ENCODE peak calls at places on chromosomes 1 and 21, in nine cellular contexts. J is WTC11, T is Calu3, P is astrocyte of the spinal cord, Z is H9, A is GM23338, K is nephron progenitor cell, F is progenitor cell of endocrine pancreas, Q is fibroblast of lung. S is an unnamed sample.
A peak's percentile ranks its signal among the peaks of the same experiment; 100 is the strongest.

GRCh38 chr1:230907472-230908205 is 39.3 kb upstream of the C1orf198 start:
- DNase-seq in J (no peak), Z (no peak), K (no peak), F (no peak), T (no peak), Q (no peak), P (no peak), A (no peak), S (no peak)

GRCh38 chr21:39034590-39035536 is 148.4 kb downstream of the PSMG1 start:
- DNase-seq in T (no peak), J (no peak), K (no peak), Z (no peak), Q (no peak), A (no peak), F (no peak), P (no peak), S (no peak)

GRCh38 chr1:193270996-193271395 is 84.6 kb upstream of the B3GALT2 start:
- DNase-seq in A (no peak), P (peak; percentile 85), K (no peak), Z (no peak), T (no peak), Q (peak; percentile 53), F (no peak), J (no peak), S (no peak)

GRCh38 chr1:15508700-15509487 is 15.1 kb downstream of the CASP9 start:
- DNase-seq in A (peak; percentile 95), Z (peak; percentile 94), T (no peak), F (no peak), K (no peak), J (peak; percentile 57), P (no peak), Q (no peak), S (no peak)

GRCh38 chr1:22457356-22457755 is 5.7 kb downstream of the ZBTB40 start:
- DNase-seq in F (no peak), J (no peak), A (no peak), K (no peak), P (no peak), Z (no peak), Q (peak; percentile 82), T (no peak), S (no peak)

GRCh38 chr21:46428987-46429710 is 29.5 kb upstream of the DIP2A start:
- DNase-seq in K (no peak), T (no peak), P (no peak), Q (no peak), Z (no peak), A (no peak), J (no peak), F (no peak), S (no peak)

GRCh38 chr21:31554511-31555022 is 104.9 kb upstream of the SOD1 start:
- DNase-seq in J (no peak), Q (no peak), T (peak; percentile 4), P (peak; percentile 63), F (no peak), Z (peak; percentile 63), A (peak; percentile 73), K (no peak), S (peak; percentile 44)

GRCh38 chr1:37073752-37074151 is 39.4 kb upstream of the GRIK3 start:
- DNase-seq in J (no peak), P (no peak), Q (no peak), T (no peak), F (no peak), A (no peak), K (no peak), Z (no peak), S (no peak)

GRCh38 chr1:228073870-228074545 is 8.5 kb upstream of the ARF1 start:
- DNase-seq in A (peak; percentile 64), J (peak; percentile 67), F (no peak), Q (no peak), Z (peak; percentile 54), P (no peak), T (peak; percentile 57), K (peak; percentile 36), S (no peak)
- TF ChIP-seq CTCF in A (peak; percentile 44), J (peak; percentile 13), F (no peak), Q (no peak), Z (peak; percentile 49), P (peak; percentile 17), T (no peak), K (no peak), S (no peak)

GRCh38 chr1:204141131-204141530 is 10.7 kb downstream of the ETNK2 start:
- DNase-seq in F (no peak), P (no peak), Z (no peak), K (no peak), Q (no peak), J (no peak), A (no peak), T (no peak), S (no peak)

GRCh38 chr1:204143276-204144041 is 8.4 kb downstream of the ETNK2 start:
- DNase-seq in Q (no peak), J (no peak), A (no peak), Z (no peak), P (no peak), F (no peak), K (no peak), T (no peak), S (no peak)

GRCh38 chr1:204145033-204145504 is 6.8 kb downstream of the ETNK2 start:
- DNase-seq in Z (no peak), P (no peak), F (no peak), T (no peak), Q (no peak), J (no peak), K (no peak), A (no peak), S (no peak)

GRCh38 chr1:204139952-204140351 is 11.9 kb downstream of the ETNK2 start:
- DNase-seq in A (no peak), Q (no peak), J (no peak), F (no peak), P (no peak), T (no peak), Z (no peak), K (no peak), S (no peak)

GRCh38 chr1:204142032-204142974 is 9.5 kb downstream of the ETNK2 start:
- DNase-seq in K (no peak), P (no peak), F (no peak), A (no peak), T (no peak), Q (no peak), J (no peak), Z (no peak), S (no peak)
- TF ChIP-seq CTCF in K (no peak), P (no peak), F (peak; percentile 33), A (peak; percentile 22), T (no peak), Q (no peak), J (no peak), Z (peak; percentile 32), S (no peak)

GRCh38 chr1:201500670-201501120 is 6.2 kb downstream of the CSRP1 start:
- DNase-seq in F (no peak), T (no peak), J (no peak), K (no peak), Q (peak; percentile 74), A (peak; percentile 42), Z (peak; percentile 44), P (no peak), S (no peak)

GRCh38 chr1:201499191-201499590 is 7.7 kb downstream of the CSRP1 start:
- DNase-seq in J (no peak), K (no peak), Q (no peak), F (no peak), T (no peak), A (no peak), P (no peak), Z (no peak), S (no peak)

GRCh38 chr1:201499795-201500669 is 6.9 kb downstream of the CSRP1 start:
- DNase-seq in J (no peak), Q (no peak), T (no peak), Z (no peak), A (no peak), F (no peak), P (no peak), K (no peak), S (no peak)

GRCh38 chr1:201497935-201498509 is 8.9 kb downstream of the CSRP1 start:
- DNase-seq in Q (no peak), T (no peak), Z (no peak), K (no peak), A (no peak), J (no peak), P (no peak), F (no peak), S (no peak)

GRCh38 chr1:201498621-201499020 is 8.3 kb downstream of the CSRP1 start:
- DNase-seq in P (no peak), F (no peak), A (no peak), Q (no peak), Z (no peak), J (no peak), T (no peak), K (no peak), S (no peak)
- TF ChIP-seq CTCF in P (no peak), F (no peak), A (no peak), Q (no peak), Z (no peak), J (no peak), T (no peak), K (no peak), S (no peak)

GRCh38 chr1:178039826-178040380 is 54.0 kb upstream of the RASAL2 start:
- DNase-seq in P (no peak), Z (no peak), K (no peak), J (no peak), F (no peak), T (peak; percentile 51), Q (no peak), A (no peak), S (no peak)

GRCh38 chr1:178038372-178038771 is 55.5 kb upstream of the RASAL2 start:
- DNase-seq in F (no peak), J (no peak), Z (no peak), A (no peak), K (no peak), T (no peak), P (no peak), Q (no peak), S (no peak)

GRCh38 chr1:178036090-178036489 is 57.8 kb upstream of the RASAL2 start:
- DNase-seq in A (peak; percentile 28), Q (no peak), P (no peak), F (no peak), K (no peak), T (no peak), J (no peak), Z (no peak), S (no peak)

GRCh38 chr1:178034676-178035075 is 59.2 kb upstream of the RASAL2 start:
- DNase-seq in F (no peak), T (no peak), A (no peak), P (no peak), J (no peak), Q (no peak), K (no peak), Z (no peak), S (no peak)

DNA sequence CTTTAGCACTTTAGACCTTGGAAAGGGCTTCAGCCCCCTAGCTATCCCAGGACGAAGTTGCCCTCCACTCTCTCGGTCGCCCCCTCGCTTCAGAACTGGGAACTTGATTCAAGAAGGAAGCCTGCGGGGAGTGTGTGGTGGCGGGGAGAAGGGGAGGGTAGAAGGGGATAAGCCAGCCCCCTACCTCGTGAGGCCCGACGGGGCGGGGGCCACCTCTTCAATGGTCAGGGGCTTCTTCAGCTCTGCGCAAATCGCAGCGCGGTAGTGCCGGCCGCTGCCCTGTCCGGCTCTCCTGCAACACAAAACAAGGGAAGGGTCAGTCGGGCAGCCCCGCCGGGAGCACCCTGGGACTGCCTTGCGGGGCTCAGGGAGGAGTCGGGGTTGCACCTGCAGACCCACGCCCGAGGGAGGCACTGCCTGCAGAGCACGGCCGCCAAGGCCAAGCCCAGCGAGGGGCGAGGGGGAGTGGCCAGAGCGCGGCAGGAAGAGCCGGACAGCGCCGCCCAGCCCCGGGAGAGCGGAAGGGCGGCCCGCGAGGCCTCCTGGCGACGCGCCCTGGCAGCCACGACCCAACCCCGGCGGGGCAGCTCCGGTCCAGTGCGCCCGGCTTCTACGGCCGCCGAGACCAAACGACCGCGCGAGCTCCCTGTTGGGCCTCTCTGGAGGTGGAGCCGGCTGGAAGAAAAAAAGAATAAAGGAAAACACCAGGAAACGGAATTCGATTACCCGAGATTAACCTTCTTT is 56.2 kb upstream of the RASAL2 start:
- DNase-seq in Q (peak; percentile 81), K (peak; percentile 83), P (peak; percentile 76), A (peak; percentile 94), J (peak; percentile 85), Z (peak; percentile 87), F (peak; percentile 68), T (peak; percentile 94), S (peak; percentile 69)
- TF ChIP-seq CTCF in Q (peak; percentile 38), K (no peak), P (peak; percentile 36), A (peak; percentile 70), J (peak; percentile 56), Z (peak; percentile 64), F (peak; percentile 52), T (peak; percentile 90), S (peak; percentile 22)